ENCODE peak calls at places on chromosomes 7 and 10, in six cellular contexts. K is stimulated activated CD4-positive, alpha-beta T cell treated with anti-CD3 and anti-CD28 coated beads, Interleukin-2, amount 100 ng/mL, for 24 hours; I is T-helper 1 cell; J is NCI-H1105; S is MV-4-11; D is endothelial cell. X is an unnamed sample.

GRCh38 chr7:87128883-87129282 is 23.4 kb upstream of the DMTF1 start:
- DNase-seq in K (no peak), I (no peak), J (no peak), S (no peak), D (no peak), X (no peak)

GRCh38 chr10:17512341-17513001 is 58.1 kb upstream of the ST8SIA6 start:
- DNase-seq in K (no peak), I (no peak), J (no peak), S (no peak), D (no peak), X (no peak)

GRCh38 chr10:3887404-3887803 is 102.4 kb upstream of the KLF6 start:
- DNase-seq in K (no peak), I (no peak), J (no peak), S (no peak), D (no peak), X (no peak)

GRCh38 chr10:117382831-117383230 is 7.6 kb upstream of the PDZD8 start:
- DNase-seq in K (no peak), I (no peak), J (no peak), S (no peak), D (no peak), X (no peak)

GRCh38 chr10:112525215-112525614 is 78.2 kb downstream of the VTI1A start:
- DNase-seq in K (no peak), I (no peak), J (no peak), S (no peak), D (no peak), X (no peak)

GRCh38 chr7:114504586-114504985 is 90.0 kb downstream of the FOXP2 start:
- DNase-seq in K (no peak), I (no peak), J (no peak), S (no peak), D (no peak), X (no peak)

GRCh38 chr7:46725838-46726237 is 804.8 kb upstream of the IGFBP3 start:
- DNase-seq in K (no peak), I (no peak), J (no peak), S (no peak), D (no peak), X (no peak)

GRCh38 chr10:132467464-132468149 is 70.0 kb upstream of the INPP5A start:
- DNase-seq in K (no peak), I (no peak), J (no peak), S (no peak), D (no peak), X (no peak)

GRCh38 chr7:16891338-16891737 is 9.6 kb upstream of the AGR3 start:
- DNase-seq in K (no peak), I (no peak), J (peak), S (peak), D (peak), X (no peak)

GRCh38 chr10:103658049-103658577 is 164.6 kb downstream of the NEURL1 start:
- DNase-seq in K (no peak), I (no peak), J (no peak), S (no peak), D (no peak), X (no peak)

GRCh38 chr7:111529507-111530355 is 32.6 kb downstream of the IMMP2L start:
- DNase-seq in K (no peak), I (no peak), J (no peak), S (no peak), D (no peak), X (no peak)

GRCh38 chr7:101496017-101496416 is 133.1 kb downstream of the MYL10 start:
- DNase-seq in K (no peak), I (no peak), J (no peak), S (no peak), D (no peak), X (no peak)

GRCh38 chr10:121096617-121097431 is 245.7 kb downstream of the WDR11 start:
- DNase-seq in K (no peak), I (no peak), J (no peak), S (peak), D (no peak), X (no peak)

GRCh38 chr10:133131754-133132710 is 28.0 kb upstream of the KNDC1 start:
- DNase-seq in K (no peak), I (no peak), J (no peak), S (no peak), D (no peak), X (no peak)

GRCh38 chr7:134890246-134891240 is 95.8 kb upstream of the AGBL3 start:
- DNase-seq in K (no peak), I (no peak), J (peak), S (no peak), D (peak), X (no peak)

GRCh38 chr7:10731253-10731773 is 242.4 kb upstream of the PHF14 start:
- DNase-seq in K (no peak), I (no peak), J (no peak), S (no peak), D (no peak), X (no peak)

GRCh38 chr10:31359979-31360378 is 41.0 kb downstream of the ZEB1 start:
- DNase-seq in K (no peak), I (no peak), J (peak), S (no peak), D (no peak), X (no peak)

GRCh38 chr10:49538381-49539319 is at the start of gene ERCC6:
- DNase-seq in K (peak), I (peak), J (peak), S (peak), D (peak), X (peak)

GRCh38 chr10:111102381-111102973 is 25.6 kb downstream of the ADRA2A start:
- DNase-seq in K (no peak), I (no peak), J (no peak), S (no peak), D (no peak), X (no peak)

GRCh38 chr7:69684955-69685631 is 86.8 kb downstream of the AUTS2 start:
- DNase-seq in K (no peak), I (no peak), J (no peak), S (peak), D (no peak), X (no peak)

GRCh38 chr7:50627824-50628361 is 62.7 kb upstream of the DDC start:
- DNase-seq in K (peak), I (no peak), J (no peak), S (no peak), D (no peak), X (no peak)

GRCh38 chr7:47195641-47196040 is 386.3 kb downstream of the TNS3 start:
- DNase-seq in K (no peak), I (no peak), J (no peak), S (no peak), D (peak), X (no peak)

GRCh38 chr10:30940279-30940678 is 91.4 kb downstream of the ZNF438 start:
- DNase-seq in K (no peak), I (no peak), J (no peak), S (no peak), D (no peak), X (no peak)

GRCh38 chr7:158486919-158487318 is 100.7 kb downstream of the PTPRN2 start:
- DNase-seq in K (no peak), I (no peak), J (no peak), S (no peak), D (no peak), X (no peak)

GRCh38 chr7:43303740-43304241 is 191.3 kb downstream of the HECW1 start:
- DNase-seq in K (peak), I (no peak), J (no peak), S (no peak), D (no peak), X (no peak)

GRCh38 chr7:98075801-98076200 is 30.9 kb upstream of the LMTK2 start:
- DNase-seq in K (no peak), I (no peak), J (no peak), S (no peak), D (no peak), X (no peak)

GRCh38 chr10:30115391-30116253 is 56.2 kb upstream of the JCAD start:
- DNase-seq in K (no peak), I (no peak), J (no peak), S (no peak), D (no peak), X (no peak)

GRCh38 chr7:105589221-105590077 is 8.2 kb upstream of the EFCAB10 start:
- DNase-seq in K (peak), I (peak), J (peak), S (peak), D (peak), X (peak)

GRCh38 chr10:33290286-33291052 is 44.0 kb downstream of the NRP1 start:
- DNase-seq in K (no peak), I (no peak), J (no peak), S (no peak), D (no peak), X (no peak)

GRCh38 chr7:1240917-1241509 is 8.3 kb downstream of the UNCX start:
- DNase-seq in K (no peak), I (no peak), J (no peak), S (no peak), D (no peak), X (no peak)

X was measured in T-helper 17 cell.